ENCODE peak calls at places on chromosomes 1 and 21, in six cellular contexts. One of them, this sample, is unnamed.

GRCh38 chr1:89489037-89489729 is 35.4 kb upstream of the LRRC8B start:
- DNase-seq in choroid plexus epithelial cell: peak
- DNase-seq in psoas muscle: no peak
- DNase-seq in colonic mucosa: no peak
- DNase-seq in stomach: no peak
- DNase-seq in lower lobe of right lung: no peak
- DNase-seq in this sample: no peak

GRCh38 chr1:109979489-109980091 is 5.0 kb upstream of the AHCYL1 start:
- DNase-seq in choroid plexus epithelial cell: peak
- DNase-seq in psoas muscle: no peak
- DNase-seq in colonic mucosa: peak
- DNase-seq in stomach: peak
- DNase-seq in lower lobe of right lung: no peak
- DNase-seq in this sample: no peak

GRCh38 chr1:221611930-221612777 is 129.7 kb downstream of the DUSP10 start:
- DNase-seq in choroid plexus epithelial cell: peak
- DNase-seq in psoas muscle: peak
- DNase-seq in colonic mucosa: peak
- DNase-seq in stomach: no peak
- DNase-seq in lower lobe of right lung: no peak
- DNase-seq in this sample: peak

GRCh38 chr1:27633640-27634165 is 1.3 kb downstream of the FGR start:
- DNase-seq in choroid plexus epithelial cell: no peak
- DNase-seq in psoas muscle: no peak
- DNase-seq in colonic mucosa: no peak
- DNase-seq in stomach: no peak
- DNase-seq in lower lobe of right lung: no peak
- DNase-seq in this sample: no peak

GRCh38 chr21:19120591-19120990 is 717.0 kb upstream of the TMPRSS15 start:
- DNase-seq in choroid plexus epithelial cell: no peak
- DNase-seq in psoas muscle: no peak
- DNase-seq in colonic mucosa: no peak
- DNase-seq in stomach: no peak
- DNase-seq in lower lobe of right lung: no peak
- DNase-seq in this sample: no peak

GRCh38 chr1:202713110-202713509 is 2.9 kb upstream of the SYT2 start:
- DNase-seq in choroid plexus epithelial cell: no peak
- DNase-seq in psoas muscle: no peak
- DNase-seq in colonic mucosa: no peak
- DNase-seq in stomach: no peak
- DNase-seq in lower lobe of right lung: no peak
- DNase-seq in this sample: no peak

GRCh38 chr21:23111070-23111605 is 2112.9 kb downstream of the NCAM2 start:
- DNase-seq in choroid plexus epithelial cell: no peak
- DNase-seq in psoas muscle: no peak
- DNase-seq in colonic mucosa: no peak
- DNase-seq in stomach: no peak
- DNase-seq in lower lobe of right lung: no peak
- DNase-seq in this sample: no peak

GRCh38 chr1:18740617-18741016 is 110.0 kb downstream of the PAX7 start:
- DNase-seq in choroid plexus epithelial cell: no peak
- DNase-seq in psoas muscle: no peak
- DNase-seq in colonic mucosa: no peak
- DNase-seq in stomach: no peak
- DNase-seq in lower lobe of right lung: no peak
- DNase-seq in this sample: no peak

GRCh38 chr21:44925027-44925755 is 4.5 kb upstream of the ITGB2 start:
- DNase-seq in choroid plexus epithelial cell: peak
- DNase-seq in psoas muscle: no peak
- DNase-seq in colonic mucosa: no peak
- DNase-seq in stomach: no peak
- DNase-seq in lower lobe of right lung: peak
- DNase-seq in this sample: no peak

GRCh38 chr1:226097866-226098625 is 35.5 kb downstream of the H3-3A start:
- DNase-seq in choroid plexus epithelial cell: peak
- DNase-seq in psoas muscle: no peak
- DNase-seq in colonic mucosa: no peak
- DNase-seq in stomach: no peak
- DNase-seq in lower lobe of right lung: no peak
- DNase-seq in this sample: no peak

GRCh38 chr1:217003355-217003754 is 280.1 kb upstream of the ESRRG start:
- DNase-seq in choroid plexus epithelial cell: no peak
- DNase-seq in psoas muscle: no peak
- DNase-seq in colonic mucosa: no peak
- DNase-seq in stomach: no peak
- DNase-seq in lower lobe of right lung: no peak
- DNase-seq in this sample: no peak

GRCh38 chr1:99758073-99758511 is 8.3 kb downstream of the FRRS1 start:
- DNase-seq in choroid plexus epithelial cell: no peak
- DNase-seq in psoas muscle: no peak
- DNase-seq in colonic mucosa: no peak
- DNase-seq in stomach: no peak
- DNase-seq in lower lobe of right lung: no peak
- DNase-seq in this sample: no peak

GRCh38 chr21:44849616-44850130 is 23.8 kb downstream of the PTTG1IP start:
- DNase-seq in choroid plexus epithelial cell: no peak
- DNase-seq in psoas muscle: no peak
- DNase-seq in colonic mucosa: peak
- DNase-seq in stomach: no peak
- DNase-seq in lower lobe of right lung: no peak
- DNase-seq in this sample: no peak

GRCh38 chr1:171645553-171646336 is 6.7 kb downstream of the MYOC start:
- DNase-seq in choroid plexus epithelial cell: no peak
- DNase-seq in psoas muscle: peak
- DNase-seq in colonic mucosa: peak
- DNase-seq in stomach: no peak
- DNase-seq in lower lobe of right lung: no peak
- DNase-seq in this sample: no peak

GRCh38 chr1:41689596-41689995 is 205.1 kb upstream of the EDN2 start:
- DNase-seq in choroid plexus epithelial cell: no peak
- DNase-seq in psoas muscle: no peak
- DNase-seq in colonic mucosa: no peak
- DNase-seq in stomach: no peak
- DNase-seq in lower lobe of right lung: no peak
- DNase-seq in this sample: no peak

GRCh38 chr1:19476440-19477190 is 8.7 kb downstream of the CAPZB start:
- DNase-seq in choroid plexus epithelial cell: peak
- DNase-seq in psoas muscle: no peak
- DNase-seq in colonic mucosa: peak
- DNase-seq in stomach: no peak
- DNase-seq in lower lobe of right lung: peak
- DNase-seq in this sample: no peak

GRCh38 chr1:13951793-13952751 is 252.1 kb downstream of the PRDM2 start:
- DNase-seq in choroid plexus epithelial cell: no peak
- DNase-seq in psoas muscle: no peak
- DNase-seq in colonic mucosa: no peak
- DNase-seq in stomach: no peak
- DNase-seq in lower lobe of right lung: no peak
- DNase-seq in this sample: no peak

GRCh38 chr1:245341738-245342137 is 187.0 kb downstream of the KIF26B start:
- DNase-seq in choroid plexus epithelial cell: no peak
- DNase-seq in psoas muscle: no peak
- DNase-seq in colonic mucosa: no peak
- DNase-seq in stomach: no peak
- DNase-seq in lower lobe of right lung: no peak
- DNase-seq in this sample: no peak

GRCh38 chr1:245348626-245349025 is 193.8 kb downstream of the KIF26B start:
- DNase-seq in choroid plexus epithelial cell: no peak
- DNase-seq in psoas muscle: no peak
- DNase-seq in colonic mucosa: no peak
- DNase-seq in stomach: no peak
- DNase-seq in lower lobe of right lung: no peak
- DNase-seq in this sample: no peak

GRCh38 chr1:245345191-245345884 is 190.6 kb downstream of the KIF26B start:
- DNase-seq in choroid plexus epithelial cell: no peak
- DNase-seq in psoas muscle: no peak
- DNase-seq in colonic mucosa: no peak
- DNase-seq in stomach: no peak
- DNase-seq in lower lobe of right lung: no peak
- DNase-seq in this sample: no peak
- TF ChIP-seq CTCF in choroid plexus epithelial cell: no peak
- TF ChIP-seq CTCF in psoas muscle: no peak
- TF ChIP-seq CTCF in colonic mucosa: no peak
- TF ChIP-seq CTCF in stomach: no peak
- TF ChIP-seq CTCF in lower lobe of right lung: no peak
- TF ChIP-seq CTCF in this sample: no peak

DNA sequence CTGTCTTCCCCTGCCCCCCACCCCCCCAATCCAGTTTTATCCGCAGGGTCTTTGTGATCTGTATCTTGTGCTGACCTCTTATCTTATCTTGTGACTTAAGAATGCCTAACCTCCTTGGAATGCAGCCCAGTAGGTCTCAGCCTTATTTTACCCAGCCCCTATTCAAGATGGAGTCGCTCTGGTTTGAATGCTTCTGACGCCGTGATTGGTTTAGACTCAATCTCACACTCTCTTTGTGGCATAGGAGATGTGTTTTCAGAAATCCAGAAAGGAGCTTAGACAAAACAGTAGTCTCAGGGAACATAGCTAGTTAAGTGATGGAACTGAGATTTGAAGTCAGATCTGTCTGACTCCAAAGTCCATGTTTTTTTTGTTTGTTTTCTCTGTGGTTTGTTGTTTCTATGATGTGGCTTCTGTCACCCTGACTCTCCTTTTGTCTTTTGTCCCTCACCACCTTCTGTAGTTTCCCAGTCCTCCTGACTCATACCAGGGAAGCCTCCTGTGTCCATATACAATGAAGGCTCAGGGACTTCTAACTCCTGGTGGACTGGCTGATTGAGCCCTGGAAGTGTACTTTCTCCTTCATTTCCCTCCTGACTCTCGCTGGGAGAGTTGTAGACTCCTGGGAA is 18.1 kb upstream of the USP24 start:
- DNase-seq in choroid plexus epithelial cell: no peak
- DNase-seq in psoas muscle: no peak
- DNase-seq in colonic mucosa: no peak
- DNase-seq in stomach: no peak
- DNase-seq in lower lobe of right lung: no peak
- DNase-seq in this sample: no peak
- H3K4me3 ChIP-seq in choroid plexus epithelial cell: no peak
- H3K4me3 ChIP-seq in psoas muscle: no peak
- H3K4me3 ChIP-seq in colonic mucosa: no peak
- H3K4me3 ChIP-seq in stomach: no peak
- H3K4me3 ChIP-seq in lower lobe of right lung: no peak
- H3K4me3 ChIP-seq in this sample: no peak

GRCh38 chr1:108749081-108749480 is 2.6 kb downstream of the STXBP3 start:
- DNase-seq in choroid plexus epithelial cell: no peak
- DNase-seq in psoas muscle: no peak
- DNase-seq in colonic mucosa: no peak
- DNase-seq in stomach: no peak
- DNase-seq in lower lobe of right lung: no peak
- DNase-seq in this sample: no peak

GRCh38 chr1:108745980-108746381 is 493 bp upstream of the STXBP3 start:
- DNase-seq in choroid plexus epithelial cell: no peak
- DNase-seq in psoas muscle: no peak
- DNase-seq in colonic mucosa: no peak
- DNase-seq in stomach: no peak
- DNase-seq in lower lobe of right lung: no peak
- DNase-seq in this sample: no peak

GRCh38 chr1:108747128-108747827 is 804 bp downstream of the STXBP3 start:
- DNase-seq in choroid plexus epithelial cell: peak
- DNase-seq in psoas muscle: peak
- DNase-seq in colonic mucosa: peak
- DNase-seq in stomach: peak
- DNase-seq in lower lobe of right lung: peak
- DNase-seq in this sample: peak

GRCh38 chr1:108746382-108747127 is at the start of gene STXBP3:
- DNase-seq in choroid plexus epithelial cell: peak
- DNase-seq in psoas muscle: peak
- DNase-seq in colonic mucosa: peak
- DNase-seq in stomach: peak
- DNase-seq in lower lobe of right lung: peak
- DNase-seq in this sample: peak

DNA sequence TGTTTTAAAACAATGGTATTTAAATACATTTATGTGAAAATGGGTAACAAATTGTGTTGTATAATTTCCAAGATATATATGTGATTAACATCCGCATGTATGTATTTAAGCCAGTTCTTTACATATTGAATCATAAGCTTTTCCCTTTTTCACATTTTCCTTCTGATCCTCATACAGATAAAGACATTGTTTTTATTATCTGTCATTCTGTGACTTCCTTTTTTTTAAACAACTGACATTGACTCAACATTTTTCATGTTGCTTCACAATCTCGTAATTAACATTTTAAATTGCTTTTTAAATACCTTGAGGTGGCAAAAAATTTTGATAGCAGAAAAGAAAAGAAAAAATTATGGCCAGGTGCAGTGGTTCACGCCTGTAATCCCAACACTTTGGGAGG is 1.4 kb downstream of the STXBP3 start:
- DNase-seq in choroid plexus epithelial cell: no peak
- DNase-seq in psoas muscle: no peak
- DNase-seq in colonic mucosa: no peak
- DNase-seq in stomach: no peak
- DNase-seq in lower lobe of right lung: no peak
- DNase-seq in this sample: no peak
- TF ChIP-seq CTCF in choroid plexus epithelial cell: no peak
- TF ChIP-seq CTCF in psoas muscle: no peak
- TF ChIP-seq CTCF in colonic mucosa: no peak
- TF ChIP-seq CTCF in stomach: no peak
- TF ChIP-seq CTCF in lower lobe of right lung: no peak
- TF ChIP-seq CTCF in this sample: no peak

GRCh38 chr1:232805269-232806070 is at the start of gene MAP10:
- DNase-seq in choroid plexus epithelial cell: peak
- DNase-seq in psoas muscle: peak
- DNase-seq in colonic mucosa: peak
- DNase-seq in stomach: peak
- DNase-seq in lower lobe of right lung: peak
- DNase-seq in this sample: peak

GRCh38 chr1:232810856-232811255 is 5.6 kb downstream of the MAP10 start:
- DNase-seq in choroid plexus epithelial cell: no peak
- DNase-seq in psoas muscle: no peak
- DNase-seq in colonic mucosa: no peak
- DNase-seq in stomach: no peak
- DNase-seq in lower lobe of right lung: no peak
- DNase-seq in this sample: no peak

GRCh38 chr1:232806071-232806510 is 875 bp downstream of the MAP10 start:
- DNase-seq in choroid plexus epithelial cell: no peak
- DNase-seq in psoas muscle: no peak
- DNase-seq in colonic mucosa: no peak
- DNase-seq in stomach: no peak
- DNase-seq in lower lobe of right lung: no peak
- DNase-seq in this sample: no peak
- H3K4me3 ChIP-seq in choroid plexus epithelial cell: peak
- H3K4me3 ChIP-seq in psoas muscle: peak
- H3K4me3 ChIP-seq in colonic mucosa: peak
- H3K4me3 ChIP-seq in stomach: peak
- H3K4me3 ChIP-seq in lower lobe of right lung: peak
- H3K4me3 ChIP-seq in this sample: peak

DNA sequence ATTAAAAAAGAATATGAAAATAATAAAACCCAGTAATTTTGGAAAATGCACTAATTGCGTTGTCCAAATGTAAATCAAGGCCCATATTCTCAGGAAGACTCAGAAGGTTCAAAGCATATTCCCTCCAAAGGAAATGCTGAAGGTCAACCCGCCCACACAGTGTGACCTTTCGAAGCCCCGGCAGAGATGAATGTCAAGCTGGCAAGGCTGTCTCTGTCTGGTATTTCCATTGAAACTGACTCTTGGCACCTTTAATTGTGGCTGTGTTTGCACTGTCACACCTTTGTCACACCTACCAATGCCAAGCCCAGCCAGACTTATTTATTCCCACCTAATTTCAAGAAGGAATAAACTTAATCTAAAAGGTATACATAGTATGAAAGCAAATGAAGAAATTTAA is 82.5 kb downstream of the NTPCR start:
- DNase-seq in choroid plexus epithelial cell: no peak
- DNase-seq in psoas muscle: no peak
- DNase-seq in colonic mucosa: no peak
- DNase-seq in stomach: no peak
- DNase-seq in lower lobe of right lung: no peak
- DNase-seq in this sample: no peak
- TF ChIP-seq CTCF in choroid plexus epithelial cell: no peak
- TF ChIP-seq CTCF in psoas muscle: no peak
- TF ChIP-seq CTCF in colonic mucosa: no peak
- TF ChIP-seq CTCF in stomach: no peak
- TF ChIP-seq CTCF in lower lobe of right lung: no peak
- TF ChIP-seq CTCF in this sample: no peak